ENCODE peak calls at places on chromosome 11, in seven cellular contexts. I is lower leg skin, P is thyroid gland, E is A549, S is heart left ventricle, B is adrenal gland, H is IMR-90. W is an unnamed sample.

GRCh38 chr11:91373497-91373896 is 851.1 kb upstream of the FAT3 start:
- DNase-seq in I (no peak), P (no peak), E (no peak), S (no peak), B (no peak), H (no peak), W (peak)

GRCh38 chr11:66568124-66568916 is at the start of gene CTSF:
- DNase-seq in I (peak), P (peak), E (peak), S (peak), B (peak), H (peak), W (peak)

GRCh38 chr11:57072640-57073039 is 83.9 kb downstream of the OR5AK2 start:
- DNase-seq in I (peak), P (peak), E (peak), S (no peak), B (no peak), H (peak), W (no peak)

GRCh38 chr11:1943977-1944376 is 3.2 kb upstream of the MRPL23 start:
- DNase-seq in I (no peak), P (no peak), E (no peak), S (peak), B (no peak), H (peak), W (no peak)

GRCh38 chr11:130209128-130209932 is 49.7 kb downstream of the ST14 start:
- DNase-seq in I (no peak), P (no peak), E (no peak), S (no peak), B (peak), H (no peak), W (no peak)

GRCh38 chr11:35579557-35580396 is 38.5 kb upstream of the FJX1 start:
- DNase-seq in I (no peak), P (no peak), E (peak), S (no peak), B (no peak), H (peak), W (peak)

GRCh38 chr11:68669301-68670090 is 14.8 kb upstream of the GAL start:
- DNase-seq in I (no peak), P (no peak), E (no peak), S (peak), B (no peak), H (no peak), W (no peak)

GRCh38 chr11:61021661-61022212 is 50.3 kb downstream of the CD6 start:
- DNase-seq in I (no peak), P (peak), E (no peak), S (no peak), B (no peak), H (no peak), W (no peak)

GRCh38 chr11:102274628-102275027 is 42.7 kb upstream of the BIRC3 start:
- DNase-seq in I (no peak), P (no peak), E (no peak), S (no peak), B (no peak), H (no peak), W (no peak)

GRCh38 chr11:8103909-8104308 is 22.9 kb downstream of the TUB start:
- DNase-seq in I (no peak), P (no peak), E (no peak), S (no peak), B (peak), H (no peak), W (no peak)

GRCh38 chr11:1548221-1549070 is 23.6 kb downstream of the DUSP8 start:
- DNase-seq in I (no peak), P (peak), E (peak), S (peak), B (peak), H (peak), W (peak)

GRCh38 chr11:16891964-16892363 is 122.2 kb downstream of the PLEKHA7 start:
- DNase-seq in I (no peak), P (no peak), E (no peak), S (no peak), B (no peak), H (peak), W (no peak)

GRCh38 chr11:98572941-98573340 is 447.8 kb upstream of the CNTN5 start:
- DNase-seq in I (no peak), P (no peak), E (no peak), S (no peak), B (no peak), H (no peak), W (no peak)

GRCh38 chr11:70111269-70112016 is 33.3 kb downstream of the ANO1 start:
- DNase-seq in I (peak), P (no peak), E (no peak), S (peak), B (peak), H (peak), W (peak)

GRCh38 chr11:61960532-61960931 is 6.9 kb downstream of the FTH1 start:
- DNase-seq in I (peak), P (no peak), E (no peak), S (no peak), B (peak), H (no peak), W (no peak)

GRCh38 chr11:15180212-15180814 is 65.6 kb downstream of the INSC start:
- DNase-seq in I (no peak), P (no peak), E (no peak), S (no peak), B (no peak), H (no peak), W (no peak)

GRCh38 chr11:27571151-27571840 is 64.7 kb upstream of the LIN7C start:
- DNase-seq in I (no peak), P (no peak), E (no peak), S (no peak), B (no peak), H (peak), W (no peak)

GRCh38 chr11:33310720-33311500 is 53.7 kb downstream of the HIPK3 start:
- DNase-seq in I (no peak), P (peak), E (no peak), S (no peak), B (no peak), H (peak), W (no peak)

GRCh38 chr11:104653011-104653806 is 245.1 kb downstream of the CASP12 start:
- DNase-seq in I (no peak), P (no peak), E (no peak), S (no peak), B (peak), H (no peak), W (peak)

GRCh38 chr11:72321381-72321996 is 77.5 kb upstream of the PHOX2A start:
- DNase-seq in I (no peak), P (no peak), E (peak), S (no peak), B (peak), H (peak), W (no peak)

GRCh38 chr11:26572770-26573402 is 823 bp upstream of the MUC15 start:
- DNase-seq in I (no peak), P (peak), E (no peak), S (no peak), B (no peak), H (no peak), W (no peak)

GRCh38 chr11:113552271-113552670 is 77.1 kb upstream of the DRD2 start:
- DNase-seq in I (no peak), P (no peak), E (no peak), S (no peak), B (no peak), H (no peak), W (no peak)

GRCh38 chr11:110793556-110793955 is 81.3 kb upstream of the ARHGAP20 start:
- DNase-seq in I (no peak), P (no peak), E (no peak), S (no peak), B (no peak), H (no peak), W (no peak)

GRCh38 chr11:93054881-93055280 is 85.4 kb downstream of the MTNR1B start:
- DNase-seq in I (no peak), P (no peak), E (peak), S (no peak), B (no peak), H (peak), W (peak)

GRCh38 chr11:82883853-82884252 is 16.4 kb downstream of the PRCP start:
- DNase-seq in I (no peak), P (no peak), E (no peak), S (no peak), B (no peak), H (peak), W (no peak)

GRCh38 chr11:70779433-70780245 is 381.3 kb downstream of the CTTN start:
- DNase-seq in I (no peak), P (no peak), E (no peak), S (no peak), B (no peak), H (no peak), W (no peak)

GRCh38 chr11:14414470-14415461 is 55.8 kb upstream of the RRAS2 start:
- DNase-seq in I (no peak), P (no peak), E (no peak), S (no peak), B (no peak), H (peak), W (no peak)

GRCh38 chr11:56910785-56911184 is 77.9 kb upstream of the OR5AK2 start:
- DNase-seq in I (no peak), P (no peak), E (peak), S (no peak), B (no peak), H (no peak), W (no peak)

GRCh38 chr11:95145430-95146063 is 55.9 kb downstream of the ENDOD1 start:
- DNase-seq in I (no peak), P (no peak), E (no peak), S (no peak), B (no peak), H (no peak), W (no peak)

GRCh38 chr11:119320593-119321524 is 3.9 kb upstream of the MCAM start:
- DNase-seq in I (no peak), P (peak), E (no peak), S (peak), B (peak), H (peak), W (peak)

GRCh38 chr11:125063429-125064043 is 431 bp downstream of the SLC37A2 start:
- DNase-seq in I (no peak), P (no peak), E (no peak), S (no peak), B (peak), H (no peak), W (peak)

GRCh38 chr11:132888226-132888625 is 644.1 kb downstream of the OPCML start:
- DNase-seq in I (no peak), P (no peak), E (no peak), S (no peak), B (peak), H (peak), W (no peak)

GRCh38 chr11:130872961-130873360 is 43.3 kb downstream of the SNX19 start:
- DNase-seq in I (no peak), P (no peak), E (no peak), S (no peak), B (no peak), H (peak), W (no peak)

GRCh38 chr11:45507916-45508315 is 157.5 kb downstream of the CHST1 start:
- DNase-seq in I (no peak), P (no peak), E (no peak), S (no peak), B (peak), H (no peak), W (no peak)

GRCh38 chr11:134592391-134592990 is 180.4 kb upstream of the B3GAT1 start:
- DNase-seq in I (no peak), P (peak), E (no peak), S (no peak), B (peak), H (no peak), W (peak)
- TF ChIP-seq CTCF in I (no peak), P (no peak), E (peak), S (no peak), B (peak), H (no peak), W (peak)

DNA sequence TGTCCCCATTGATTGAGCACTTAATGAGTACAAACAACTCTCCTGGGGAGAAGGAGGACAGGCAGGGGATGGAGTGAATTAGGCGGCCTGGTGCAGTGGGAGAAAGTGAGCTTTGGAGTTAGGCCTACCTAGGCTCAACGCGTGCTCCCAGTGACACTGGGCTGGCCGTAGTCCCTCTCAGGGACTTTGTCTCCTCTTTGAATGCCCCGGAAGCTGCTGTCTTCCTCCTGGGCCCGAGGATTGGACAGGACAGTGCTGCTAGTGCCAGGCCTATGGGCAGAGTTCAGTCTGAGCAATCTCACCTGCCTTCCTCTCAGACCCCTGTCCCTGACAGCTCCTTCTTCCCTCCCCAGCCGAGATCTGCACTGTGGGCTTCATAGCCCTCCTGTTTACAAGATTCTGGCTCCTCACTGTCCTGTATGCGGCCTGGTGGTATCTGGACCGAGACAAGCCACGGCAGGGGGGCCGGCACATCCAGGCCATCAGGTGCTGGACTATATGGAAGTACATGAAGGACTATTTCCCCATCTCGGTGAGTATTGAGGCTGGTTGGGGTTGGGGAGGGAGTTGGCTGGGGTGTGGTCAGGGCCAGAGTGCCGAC is 2.1 kb downstream of the MOGAT2 start:
- DNase-seq in I (no peak), P (no peak), E (no peak), S (no peak), B (peak), H (no peak), W (no peak)
- TF ChIP-seq POLR2A in I (no peak), P (no peak), E (no peak), S (no peak), B (no peak), H (no peak), W (no peak)

DNA sequence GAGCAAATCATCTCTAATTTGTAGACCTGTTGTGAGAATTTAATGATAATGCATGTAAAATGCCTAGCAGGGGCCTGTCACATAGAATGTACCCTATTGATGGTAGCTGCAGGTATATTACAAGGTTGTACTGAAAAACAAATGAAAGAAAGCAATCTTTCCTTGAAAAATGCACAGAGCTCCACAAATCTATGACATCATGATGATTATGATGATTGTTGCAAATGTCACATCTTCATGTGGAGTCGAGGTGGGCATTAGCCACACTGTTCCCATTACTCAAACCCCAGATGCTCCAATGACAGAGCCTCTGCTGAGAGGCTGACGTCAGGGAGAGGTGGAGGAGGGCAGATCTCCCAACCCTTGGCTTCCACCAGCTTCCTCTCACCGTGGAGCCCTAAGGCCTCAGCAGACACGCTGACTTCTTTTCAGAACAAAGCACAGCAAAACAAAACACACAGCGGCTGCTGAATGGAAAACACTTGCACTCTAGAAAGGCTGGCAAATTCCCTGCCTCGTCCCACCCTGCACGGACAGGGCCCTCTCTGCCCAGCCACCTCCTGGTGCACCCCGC is 298.3 kb downstream of the KIRREL3 start:
- DNase-seq in I (no peak), P (no peak), E (no peak), S (no peak), B (peak), H (peak), W (no peak)
- H3K4me3 ChIP-seq in I (no peak), P (no peak), E (no peak), S (no peak), B (no peak), H (no peak), W (no peak)

DNA sequence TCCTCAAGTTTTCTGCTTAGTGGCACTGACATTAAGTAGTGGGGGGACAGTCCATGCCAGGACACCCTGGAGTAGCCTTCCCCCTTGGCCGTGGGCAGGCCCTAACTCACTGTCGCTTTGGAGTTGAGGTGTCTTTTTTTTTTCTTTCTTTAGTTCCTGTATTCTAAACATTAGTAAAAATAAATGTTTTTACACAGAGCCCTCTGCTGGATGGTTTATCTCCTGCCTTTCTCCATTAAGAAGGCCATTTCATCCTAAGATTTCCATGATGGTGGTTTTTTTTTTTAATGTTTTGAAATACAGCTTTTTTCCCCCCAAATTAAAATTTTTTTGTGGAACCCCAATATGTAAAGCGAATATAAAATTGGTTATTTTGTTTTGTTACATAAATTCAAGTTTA is 1.8 kb upstream of the TIGD3 start:
- DNase-seq in I (no peak), P (no peak), E (peak), S (peak), B (no peak), H (peak), W (peak)
- TF ChIP-seq CTCF in I (no peak), P (peak), E (peak), S (peak), B (no peak), H (peak), W (peak)

GRCh38 chr11:39681428-39681827 is 1778.0 kb downstream of the LRRC4C start:
- DNase-seq in I (no peak), P (no peak), E (no peak), S (no peak), B (no peak), H (no peak), W (no peak)
- TF ChIP-seq POLR2A in I (no peak), P (no peak), E (no peak), S (no peak), B (no peak), H (no peak), W (no peak)

GRCh38 chr11:108734956-108735559 is 70.2 kb downstream of the DDX10 start:
- DNase-seq in I (no peak), P (no peak), E (no peak), S (no peak), B (no peak), H (peak), W (peak)
- H3K4me3 ChIP-seq in I (no peak), P (no peak), E (no peak), S (no peak), B (no peak), H (no peak), W (no peak)

GRCh38 chr11:76919467-76919866 is 58.7 kb downstream of the ACER3 start:
- DNase-seq in I (no peak), P (no peak), E (no peak), S (no peak), B (no peak), H (no peak), W (no peak)
- TF ChIP-seq CTCF in I (no peak), P (no peak), E (no peak), S (no peak), B (no peak), H (no peak), W (no peak)

GRCh38 chr11:46541593-46542371 is 52.0 kb downstream of the AMBRA1 start:
- DNase-seq in I (no peak), P (peak), E (no peak), S (peak), B (peak), H (no peak), W (peak)
- TF ChIP-seq POLR2A in I (no peak), P (no peak), E (no peak), S (no peak), B (no peak), H (no peak), W (no peak)